ENCODE peak calls at places on chromosomes 3 and 15, in eight cellular contexts. A is Right ventricle myocardium inferior; R is activated CD8-positive, alpha-beta memory T cell treated with anti-CD3 and anti-CD28 coated beads, Interleukin-2, amount 10 ng/mL, durations not matched to agents 7 days and 5 days; K is naive thymus-derived CD8-positive, alpha-beta T cell; T is effector memory CD8-positive, alpha-beta T cell; D is activated CD4-positive, alpha-beta T cell treated with anti-CD3 and anti-CD28 coated beads for 36 hours; Y is RWPE2; Q is heart right ventricle. C is an unnamed sample.

GRCh38 chr3:14672588-14672987 is 2.4 kb upstream of the C3orf20 start:
- ATAC-seq in Y (no peak), D (no peak), K (no peak), T (no peak), R (no peak), Q (no peak), A (no peak), C (no peak)

GRCh38 chr3:46162975-46163550 is 45.0 kb downstream of the CCR1 start:
- ATAC-seq in R (no peak), K (no peak), A (no peak), T (no peak), Q (no peak), D (no peak), Y (peak; percentile 93), C (no peak)

GRCh38 chr3:99760602-99761001 is 57.1 kb upstream of the CMSS1 start:
- ATAC-seq in T (no peak), K (no peak), Y (no peak), Q (peak; percentile 68), A (peak; percentile 89), D (no peak), R (no peak), C (no peak)

GRCh38 chr15:48936666-48937065 is 27.1 kb downstream of the SHC4 start:
- ATAC-seq in A (no peak), K (no peak), R (no peak), T (no peak), Y (no peak), Q (no peak), D (no peak), C (no peak)

GRCh38 chr3:153291052-153291689 is 129.1 kb downstream of the RAP2B start:
- ATAC-seq in Y (peak; percentile 48), T (peak; percentile 70), Q (no peak), A (no peak), R (no peak), K (peak; percentile 58), D (peak; percentile 30), C (peak; percentile 66)

GRCh38 chr3:99972380-99973104 is 141.8 kb downstream of the FILIP1L start:
- ATAC-seq in K (no peak), D (no peak), Y (no peak), R (no peak), A (no peak), T (no peak), Q (no peak), C (no peak)

GRCh38 chr3:72601049-72601448 is 247.2 kb downstream of the SHQ1 start:
- ATAC-seq in Q (no peak), A (no peak), R (no peak), Y (no peak), D (no peak), T (no peak), K (no peak), C (no peak)

GRCh38 chr15:99826146-99826745 is 93.0 kb upstream of the LYSMD4 start:
- ATAC-seq in D (peak; percentile 93), K (no peak), A (no peak), Q (no peak), R (peak; percentile 30), Y (no peak), T (no peak), C (peak; percentile 90)

GRCh38 chr3:126987596-126987995 is 4.7 kb downstream of the PLXNA1 start:
- ATAC-seq in Y (no peak), T (no peak), A (no peak), Q (no peak), R (no peak), D (no peak), K (no peak), C (no peak)

GRCh38 chr15:69224383-69224782 is 63.9 kb downstream of the GLCE start:
- ATAC-seq in K (no peak), D (no peak), Y (no peak), Q (peak; percentile 79), A (no peak), T (no peak), R (no peak), C (no peak)

GRCh38 chr3:108494862-108495531 is 15.4 kb downstream of the MYH15 start:
- ATAC-seq in Y (no peak), R (no peak), A (no peak), K (no peak), Q (no peak), D (no peak), T (no peak), C (no peak)

C was measured in activated T-helper 17 cell treated with anti-CD3 and anti-CD28 coated beads, Interleukin-2, amount 50 U/mL, for 72 hours.